ENCODE peak calls at places on chromosomes 7 and 10, in seven cellular contexts. V, L, H, S, J, U and M are unnamed samples.
A peak's percentile ranks its signal among the peaks of the same experiment; 100 is the strongest.

GRCh38 chr10:4093438-4093837 is 308.4 kb upstream of the KLF6 start:
- DNase-seq in L (no peak), V (no peak), J (no peak), S (no peak), U (no peak), H (no peak), M (no peak)

GRCh38 chr7:37993060-37993501 is 72.6 kb downstream of the EPDR1 start:
- DNase-seq in S (no peak), V (no peak), U (no peak), L (no peak), H (no peak), J (no peak), M (no peak)

GRCh38 chr10:110326351-110327032 is 21.8 kb upstream of the SMNDC1 start:
- DNase-seq in U (peak; percentile 46), H (no peak), V (no peak), L (no peak), J (no peak), S (no peak), M (peak; percentile 53)

GRCh38 chr7:150823484-150824126 is 23.0 kb downstream of the TMEM176A start:
- DNase-seq in U (no peak), S (no peak), H (no peak), L (no peak), J (no peak), V (no peak), M (no peak)

GRCh38 chr10:72162978-72163377 is 52.8 kb upstream of the ANAPC16 start:
- DNase-seq in U (peak; percentile 10), H (no peak), S (no peak), L (no peak), J (no peak), V (no peak), M (no peak)

GRCh38 chr10:78401882-78402367 is 368.3 kb downstream of the RPS24 start:
- DNase-seq in V (no peak), J (no peak), U (no peak), L (peak; percentile 74), H (no peak), S (no peak), M (no peak)

GRCh38 chr10:16509996-16510395 is 11.7 kb downstream of the C1QL3 start:
- DNase-seq in V (no peak), J (no peak), S (no peak), H (no peak), U (no peak), L (no peak), M (peak; percentile 35)

GRCh38 chr7:100053201-100053600 is 3.6 kb downstream of the ZSCAN21 start:
- DNase-seq in S (peak; percentile 89), J (no peak), H (peak; percentile 43), V (no peak), L (peak; percentile 89), U (peak; percentile 75), M (peak; percentile 62)

GRCh38 chr7:13850185-13850752 is 139.2 kb downstream of the ETV1 start:
- DNase-seq in H (peak; percentile 16), L (peak; percentile 40), S (no peak), J (peak; percentile 100), V (peak; percentile 27), U (peak; percentile 84), M (peak; percentile 87)

GRCh38 chr7:128831178-128831993 is 1.2 kb downstream of the FLNC start:
- DNase-seq in U (peak; percentile 80), H (peak; percentile 76), L (no peak), J (no peak), S (no peak), V (no peak), M (peak; percentile 51)

GRCh38 chr10:30940279-30940678 is 91.4 kb downstream of the ZNF438 start:
- DNase-seq in J (no peak), H (no peak), V (no peak), L (no peak), S (no peak), U (no peak), M (no peak)

GRCh38 chr10:92688573-92688926 is 1.2 kb upstream of the HHEX start:
- DNase-seq in H (no peak), J (no peak), S (no peak), V (no peak), U (no peak), L (no peak), M (no peak)